ENCODE peak calls at places on chromosomes 6 and 20, in nine cellular contexts. One of them, this sample, is unnamed.
A peak's percentile ranks its signal among the peaks of the same experiment; 100 is the strongest.

GRCh38 chr20:61295726-61296628 is 43.9 kb downstream of the CDH4 start:
- DNase-seq in GM12878: no peak
- DNase-seq in NT2/D1: no peak
- DNase-seq in uterus: no peak
- DNase-seq in upper lobe of right lung: no peak
- DNase-seq in K562: no peak
- DNase-seq in lower lobe of right lung: no peak
- DNase-seq in CD4-positive, CD25-positive, alpha-beta regulatory T cell: no peak
- DNase-seq in hepatocyte: no peak
- DNase-seq in this sample: no peak

GRCh38 chr6:39430968-39431523 is 108.5 kb upstream of the KCNK16 start:
- DNase-seq in lower lobe of right lung: peak; percentile 71
- DNase-seq in uterus: peak; percentile 19
- DNase-seq in upper lobe of right lung: peak; percentile 80
- DNase-seq in K562: no peak
- DNase-seq in GM12878: no peak
- DNase-seq in NT2/D1: no peak
- DNase-seq in hepatocyte: peak; percentile 50
- DNase-seq in CD4-positive, CD25-positive, alpha-beta regulatory T cell: no peak
- DNase-seq in this sample: no peak

GRCh38 chr20:2521369-2522305 is 12.9 kb upstream of the ZNF343 start:
- DNase-seq in uterus: peak; percentile 32
- DNase-seq in CD4-positive, CD25-positive, alpha-beta regulatory T cell: peak; percentile 33
- DNase-seq in hepatocyte: peak; percentile 56
- DNase-seq in lower lobe of right lung: no peak
- DNase-seq in upper lobe of right lung: no peak
- DNase-seq in GM12878: no peak
- DNase-seq in K562: peak; percentile 29
- DNase-seq in NT2/D1: peak; percentile 32
- DNase-seq in this sample: peak; percentile 39

GRCh38 chr6:68233623-68234022 is 401.5 kb upstream of the ADGRB3 start:
- DNase-seq in uterus: no peak
- DNase-seq in lower lobe of right lung: no peak
- DNase-seq in upper lobe of right lung: no peak
- DNase-seq in GM12878: no peak
- DNase-seq in K562: no peak
- DNase-seq in NT2/D1: no peak
- DNase-seq in CD4-positive, CD25-positive, alpha-beta regulatory T cell: no peak
- DNase-seq in hepatocyte: no peak
- DNase-seq in this sample: no peak

GRCh38 chr6:16345449-16346330 is 107.3 kb downstream of the GMPR start:
- DNase-seq in GM12878: no peak
- DNase-seq in K562: peak; percentile 33
- DNase-seq in lower lobe of right lung: no peak
- DNase-seq in CD4-positive, CD25-positive, alpha-beta regulatory T cell: no peak
- DNase-seq in hepatocyte: peak; percentile 48
- DNase-seq in upper lobe of right lung: no peak
- DNase-seq in NT2/D1: no peak
- DNase-seq in uterus: peak; percentile 74
- DNase-seq in this sample: no peak

GRCh38 chr6:106534564-106534982 is 94.7 kb downstream of the RTN4IP1 start:
- DNase-seq in hepatocyte: no peak
- DNase-seq in GM12878: no peak
- DNase-seq in CD4-positive, CD25-positive, alpha-beta regulatory T cell: peak; percentile 52
- DNase-seq in NT2/D1: no peak
- DNase-seq in K562: no peak
- DNase-seq in lower lobe of right lung: no peak
- DNase-seq in upper lobe of right lung: no peak
- DNase-seq in uterus: no peak
- DNase-seq in this sample: no peak

GRCh38 chr6:21634582-21634981 is 41.0 kb downstream of the SOX4 start:
- DNase-seq in hepatocyte: peak; percentile 26
- DNase-seq in NT2/D1: no peak
- DNase-seq in uterus: no peak
- DNase-seq in K562: no peak
- DNase-seq in lower lobe of right lung: no peak
- DNase-seq in CD4-positive, CD25-positive, alpha-beta regulatory T cell: no peak
- DNase-seq in upper lobe of right lung: no peak
- DNase-seq in GM12878: no peak
- DNase-seq in this sample: no peak

GRCh38 chr20:17543531-17543961 is 12.4 kb upstream of the BFSP1 start:
- DNase-seq in GM12878: no peak
- DNase-seq in lower lobe of right lung: no peak
- DNase-seq in uterus: no peak
- DNase-seq in upper lobe of right lung: no peak
- DNase-seq in hepatocyte: peak; percentile 39
- DNase-seq in NT2/D1: no peak
- DNase-seq in K562: no peak
- DNase-seq in CD4-positive, CD25-positive, alpha-beta regulatory T cell: no peak
- DNase-seq in this sample: no peak

GRCh38 chr20:46683939-46684750 is 5.1 kb downstream of the TP53RK start:
- DNase-seq in uterus: peak; percentile 56
- DNase-seq in CD4-positive, CD25-positive, alpha-beta regulatory T cell: no peak
- DNase-seq in NT2/D1: no peak
- DNase-seq in K562: peak; percentile 73
- DNase-seq in lower lobe of right lung: peak; percentile 68
- DNase-seq in upper lobe of right lung: peak; percentile 75
- DNase-seq in hepatocyte: peak; percentile 79
- DNase-seq in GM12878: no peak
- DNase-seq in this sample: no peak

GRCh38 chr6:169780571-169781091 is 29.2 kb downstream of the ERMARD start:
- DNase-seq in uterus: no peak
- DNase-seq in CD4-positive, CD25-positive, alpha-beta regulatory T cell: no peak
- DNase-seq in GM12878: no peak
- DNase-seq in upper lobe of right lung: no peak
- DNase-seq in lower lobe of right lung: no peak
- DNase-seq in K562: no peak
- DNase-seq in NT2/D1: no peak
- DNase-seq in hepatocyte: no peak
- DNase-seq in this sample: no peak

GRCh38 chr6:44142835-44143234 is 15.5 kb downstream of the TMEM63B start:
- DNase-seq in upper lobe of right lung: no peak
- DNase-seq in uterus: no peak
- DNase-seq in CD4-positive, CD25-positive, alpha-beta regulatory T cell: no peak
- DNase-seq in K562: no peak
- DNase-seq in NT2/D1: no peak
- DNase-seq in lower lobe of right lung: no peak
- DNase-seq in hepatocyte: no peak
- DNase-seq in GM12878: no peak
- DNase-seq in this sample: no peak

GRCh38 chr6:159557046-159557445 is 136.0 kb downstream of the SOD2 start:
- DNase-seq in GM12878: no peak
- DNase-seq in upper lobe of right lung: no peak
- DNase-seq in lower lobe of right lung: no peak
- DNase-seq in K562: no peak
- DNase-seq in uterus: peak; percentile 31
- DNase-seq in hepatocyte: no peak
- DNase-seq in CD4-positive, CD25-positive, alpha-beta regulatory T cell: no peak
- DNase-seq in NT2/D1: no peak
- DNase-seq in this sample: no peak

GRCh38 chr6:4941782-4942672 is 61.8 kb downstream of the RPP40 start:
- DNase-seq in hepatocyte: peak; percentile 50
- DNase-seq in uterus: peak; percentile 74
- DNase-seq in upper lobe of right lung: no peak
- DNase-seq in lower lobe of right lung: no peak
- DNase-seq in CD4-positive, CD25-positive, alpha-beta regulatory T cell: peak; percentile 15
- DNase-seq in NT2/D1: no peak
- DNase-seq in GM12878: peak; percentile 27
- DNase-seq in K562: peak; percentile 92
- DNase-seq in this sample: no peak

GRCh38 chr20:5168582-5169396 is 42.0 kb downstream of the CDS2 start:
- DNase-seq in uterus: no peak
- DNase-seq in hepatocyte: peak; percentile 52
- DNase-seq in NT2/D1: peak; percentile 30
- DNase-seq in K562: no peak
- DNase-seq in lower lobe of right lung: no peak
- DNase-seq in CD4-positive, CD25-positive, alpha-beta regulatory T cell: no peak
- DNase-seq in upper lobe of right lung: no peak
- DNase-seq in GM12878: no peak
- DNase-seq in this sample: no peak

GRCh38 chr6:2731281-2731909 is 19.3 kb downstream of the MYLK4 start:
- DNase-seq in lower lobe of right lung: no peak
- DNase-seq in CD4-positive, CD25-positive, alpha-beta regulatory T cell: no peak
- DNase-seq in K562: no peak
- DNase-seq in hepatocyte: no peak
- DNase-seq in GM12878: no peak
- DNase-seq in upper lobe of right lung: no peak
- DNase-seq in uterus: no peak
- DNase-seq in NT2/D1: no peak
- DNase-seq in this sample: no peak

GRCh38 chr6:150235218-150235617 is 92.4 kb downstream of the PPP1R14C start:
- DNase-seq in upper lobe of right lung: no peak
- DNase-seq in NT2/D1: no peak
- DNase-seq in hepatocyte: no peak
- DNase-seq in GM12878: no peak
- DNase-seq in CD4-positive, CD25-positive, alpha-beta regulatory T cell: no peak
- DNase-seq in K562: no peak
- DNase-seq in lower lobe of right lung: no peak
- DNase-seq in uterus: no peak
- DNase-seq in this sample: no peak

GRCh38 chr6:150238294-150238693 is 95.5 kb downstream of the PPP1R14C start:
- DNase-seq in uterus: no peak
- DNase-seq in lower lobe of right lung: peak; percentile 71
- DNase-seq in hepatocyte: no peak
- DNase-seq in GM12878: no peak
- DNase-seq in CD4-positive, CD25-positive, alpha-beta regulatory T cell: no peak
- DNase-seq in upper lobe of right lung: peak; percentile 74
- DNase-seq in NT2/D1: no peak
- DNase-seq in K562: no peak
- DNase-seq in this sample: no peak

GRCh38 chr6:150236114-150236513 is 93.3 kb downstream of the PPP1R14C start:
- DNase-seq in GM12878: no peak
- DNase-seq in hepatocyte: no peak
- DNase-seq in CD4-positive, CD25-positive, alpha-beta regulatory T cell: no peak
- DNase-seq in K562: no peak
- DNase-seq in uterus: no peak
- DNase-seq in NT2/D1: no peak
- DNase-seq in lower lobe of right lung: no peak
- DNase-seq in upper lobe of right lung: no peak
- DNase-seq in this sample: no peak

GRCh38 chr6:150237626-150238025 is 94.8 kb downstream of the PPP1R14C start:
- DNase-seq in lower lobe of right lung: no peak
- DNase-seq in hepatocyte: no peak
- DNase-seq in GM12878: no peak
- DNase-seq in upper lobe of right lung: no peak
- DNase-seq in uterus: no peak
- DNase-seq in K562: no peak
- DNase-seq in NT2/D1: no peak
- DNase-seq in CD4-positive, CD25-positive, alpha-beta regulatory T cell: no peak
- DNase-seq in this sample: no peak

DNA sequence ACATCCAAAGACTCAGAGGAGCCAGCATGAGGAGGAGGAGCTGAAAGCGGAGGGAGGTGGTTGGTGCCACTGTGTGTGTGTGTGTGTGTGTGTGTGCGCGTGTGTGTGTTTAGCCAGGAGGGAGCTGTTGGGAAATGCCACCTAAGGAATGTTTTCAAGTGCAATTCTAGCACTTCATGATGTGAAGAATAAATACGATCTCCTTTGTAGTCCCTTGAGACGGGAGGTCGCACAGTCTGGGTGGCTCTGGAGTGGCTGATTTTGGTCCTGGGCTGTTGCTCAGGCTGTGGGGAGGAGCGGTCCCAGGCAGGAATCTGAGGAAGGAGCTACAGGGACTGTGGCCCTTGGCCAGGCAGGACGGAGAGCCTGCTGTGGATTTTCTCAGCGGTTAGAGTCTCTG is 93.7 kb downstream of the PPP1R14C start:
- DNase-seq in K562: no peak
- DNase-seq in CD4-positive, CD25-positive, alpha-beta regulatory T cell: no peak
- DNase-seq in upper lobe of right lung: peak; percentile 89
- DNase-seq in NT2/D1: no peak
- DNase-seq in uterus: no peak
- DNase-seq in hepatocyte: peak; percentile 10
- DNase-seq in lower lobe of right lung: peak; percentile 85
- DNase-seq in GM12878: no peak
- DNase-seq in this sample: no peak
- H3K9me3 ChIP-seq in K562: peaks cover 2% of the 10 kb centered on the region
- H3K9me3 ChIP-seq in CD4-positive, CD25-positive, alpha-beta regulatory T cell: no peaks in the 10 kb centered on the region
- H3K9me3 ChIP-seq in upper lobe of right lung: peaks cover 4% of the 10 kb centered on the region
- H3K9me3 ChIP-seq in NT2/D1: peaks cover 12% of the 10 kb centered on the region
- H3K9me3 ChIP-seq in uterus: no peaks in the 10 kb centered on the region
- H3K9me3 ChIP-seq in hepatocyte: no peaks in the 10 kb centered on the region
- H3K9me3 ChIP-seq in lower lobe of right lung: no peaks in the 10 kb centered on the region
- H3K9me3 ChIP-seq in GM12878: no peaks in the 10 kb centered on the region
- H3K9me3 ChIP-seq in this sample: no peaks in the 10 kb centered on the region

DNA sequence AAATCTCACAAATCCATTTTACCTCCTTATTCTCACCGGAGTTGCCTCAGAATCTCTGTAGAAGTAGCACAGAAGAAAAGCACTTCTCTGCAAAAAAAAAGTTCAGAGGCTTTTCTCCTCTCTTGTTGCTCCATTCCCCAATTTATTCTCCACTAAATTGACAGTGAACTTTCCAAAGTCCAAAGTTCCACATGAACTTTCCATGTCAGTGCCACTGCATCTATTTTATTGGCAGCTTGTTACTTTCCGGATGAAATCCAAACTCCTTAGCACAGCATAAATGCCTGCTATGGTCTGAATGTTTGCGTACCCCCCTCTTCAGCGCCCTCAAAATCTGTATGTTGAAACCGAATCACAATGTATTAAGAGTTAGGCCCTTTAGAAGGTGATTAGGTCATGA is 77.0 kb upstream of the MAP7 start:
- DNase-seq in uterus: no peak
- DNase-seq in K562: no peak
- DNase-seq in CD4-positive, CD25-positive, alpha-beta regulatory T cell: no peak
- DNase-seq in upper lobe of right lung: no peak
- DNase-seq in GM12878: no peak
- DNase-seq in hepatocyte: no peak
- DNase-seq in lower lobe of right lung: no peak
- DNase-seq in NT2/D1: no peak
- DNase-seq in this sample: no peak
- H3K9me3 ChIP-seq in uterus: no peaks in the 10 kb centered on the region
- H3K9me3 ChIP-seq in K562: no peaks in the 10 kb centered on the region
- H3K9me3 ChIP-seq in CD4-positive, CD25-positive, alpha-beta regulatory T cell: no peaks in the 10 kb centered on the region
- H3K9me3 ChIP-seq in upper lobe of right lung: no peaks in the 10 kb centered on the region
- H3K9me3 ChIP-seq in GM12878: no peaks in the 10 kb centered on the region
- H3K9me3 ChIP-seq in hepatocyte: no peaks in the 10 kb centered on the region
- H3K9me3 ChIP-seq in lower lobe of right lung: no peaks in the 10 kb centered on the region
- H3K9me3 ChIP-seq in NT2/D1: no peaks in the 10 kb centered on the region
- H3K9me3 ChIP-seq in this sample: no peaks in the 10 kb centered on the region

GRCh38 chr6:49892280-49892679 is 25.9 kb upstream of the CRISP1 start:
- DNase-seq in K562: no peak
- DNase-seq in GM12878: no peak
- DNase-seq in upper lobe of right lung: no peak
- DNase-seq in hepatocyte: no peak
- DNase-seq in CD4-positive, CD25-positive, alpha-beta regulatory T cell: no peak
- DNase-seq in uterus: no peak
- DNase-seq in NT2/D1: no peak
- DNase-seq in lower lobe of right lung: no peak
- DNase-seq in this sample: no peak
- H3K9me3 ChIP-seq in K562: peaks cover 2% of the 10 kb centered on the region
- H3K9me3 ChIP-seq in GM12878: no peaks in the 10 kb centered on the region
- H3K9me3 ChIP-seq in upper lobe of right lung: no peaks in the 10 kb centered on the region
- H3K9me3 ChIP-seq in hepatocyte: no peaks in the 10 kb centered on the region
- H3K9me3 ChIP-seq in CD4-positive, CD25-positive, alpha-beta regulatory T cell: no peaks in the 10 kb centered on the region
- H3K9me3 ChIP-seq in uterus: no peaks in the 10 kb centered on the region
- H3K9me3 ChIP-seq in NT2/D1: peaks cover 41% of the 10 kb centered on the region
- H3K9me3 ChIP-seq in lower lobe of right lung: no peaks in the 10 kb centered on the region
- H3K9me3 ChIP-seq in this sample: no peaks in the 10 kb centered on the region

DNA sequence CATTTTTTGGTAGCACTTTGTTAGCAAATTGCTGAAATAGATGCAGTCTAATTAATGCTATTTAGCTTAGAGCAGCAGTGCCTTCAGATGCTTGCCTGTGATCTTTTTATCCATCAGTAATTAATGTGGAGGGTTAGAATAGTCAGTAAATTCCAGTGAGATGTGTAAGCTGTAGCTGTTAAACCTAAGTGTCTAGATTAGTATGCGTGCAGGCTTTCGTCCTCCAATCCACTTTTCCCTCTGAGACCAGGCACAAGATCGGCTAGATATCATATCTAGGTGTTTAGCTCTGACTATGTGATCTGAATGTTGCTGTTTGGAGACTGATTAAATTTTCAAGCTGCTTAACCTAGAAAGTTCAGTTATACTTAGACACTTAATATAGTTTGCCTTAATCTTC is 41.1 kb downstream of the XRN2 start:
- DNase-seq in hepatocyte: no peak
- DNase-seq in lower lobe of right lung: no peak
- DNase-seq in upper lobe of right lung: no peak
- DNase-seq in GM12878: no peak
- DNase-seq in K562: no peak
- DNase-seq in CD4-positive, CD25-positive, alpha-beta regulatory T cell: no peak
- DNase-seq in uterus: no peak
- DNase-seq in NT2/D1: no peak
- DNase-seq in this sample: no peak
- H3K9me3 ChIP-seq in hepatocyte: no peaks in the 10 kb centered on the region
- H3K9me3 ChIP-seq in lower lobe of right lung: no peaks in the 10 kb centered on the region
- H3K9me3 ChIP-seq in upper lobe of right lung: no peaks in the 10 kb centered on the region
- H3K9me3 ChIP-seq in GM12878: no peaks in the 10 kb centered on the region
- H3K9me3 ChIP-seq in K562: no peaks in the 10 kb centered on the region
- H3K9me3 ChIP-seq in CD4-positive, CD25-positive, alpha-beta regulatory T cell: no peaks in the 10 kb centered on the region
- H3K9me3 ChIP-seq in uterus: no peaks in the 10 kb centered on the region
- H3K9me3 ChIP-seq in NT2/D1: no peaks in the 10 kb centered on the region
- H3K9me3 ChIP-seq in this sample: no peaks in the 10 kb centered on the region

This sample was measured in T-helper 17 cell.